ENCODE peak calls at places on chromosomes 4 and X, in ten cellular contexts. T is GM04504; C is CD4-positive, alpha-beta T cell; F is NCI-H2171 treated with DMSO at 0.1 percent for 48 hours; L is T-helper 2 cell treated with Interferon-gamma antibody and Interleukin-4, amounts not matched to agents 5 μg/mL and 100 μg/mL, for 36 hours; M is EH; Y is activated CD8-positive, alpha-beta memory T cell treated with anti-CD3 and anti-CD28 coated beads for 48 hours; S is substantia nigra; E is left lobe of liver; R is Right ventricle myocardium superior. J is an unnamed sample.
A peak's percentile ranks its signal among the peaks of the same experiment; 100 is the strongest.

GRCh38 chr4:153713840-153714239 is 29.8 kb downstream of the TLR2 start:
- DNase-seq in T (no peak), C (no peak), F (no peak), L (no peak), M (no peak), Y (no peak), S (no peak), E (no peak), R (no peak), J (no peak)

GRCh38 chr4:118869808-118870342 is 18.8 kb upstream of the SYNPO2 start:
- DNase-seq in T (no peak), C (no peak), F (no peak), L (no peak), M (peak; percentile 55), Y (no peak), S (no peak), E (no peak), R (no peak), J (no peak)

GRCh38 chr4:176054942-176055341 is 10.7 kb upstream of the WDR17 start:
- DNase-seq in T (no peak), C (no peak), F (no peak), L (no peak), M (peak; percentile 6), Y (no peak), S (no peak), E (no peak), R (no peak), J (no peak)

GRCh38 chr4:13599159-13599558 is 28.4 kb downstream of the BOD1L1 start:
- DNase-seq in T (no peak), C (no peak), F (no peak), L (no peak), M (no peak), Y (no peak), S (no peak), E (no peak), R (no peak), J (no peak)

GRCh38 chr4:174320501-174321199 is 36.9 kb downstream of the CEP44 start:
- DNase-seq in T (no peak), C (no peak), F (no peak), L (no peak), M (no peak), Y (no peak), S (no peak), E (no peak), R (no peak), J (no peak)

GRCh38 chr4:101885574-101885973 is 95.0 kb downstream of the BANK1 start:
- DNase-seq in T (no peak), C (no peak), F (no peak), L (no peak), M (no peak), Y (no peak), S (no peak), E (no peak), R (no peak), J (no peak)

GRCh38 chrX:14934423-14934822 is 61.2 kb downstream of the MOSPD2 start:
- DNase-seq in T (no peak), C (no peak), F (no peak), L (no peak), M (no peak), Y (no peak), S (no peak), E (no peak), R (no peak), J (no peak)

GRCh38 chr4:52658671-52659015 is 458 bp downstream of the USP46 start:
- DNase-seq in T (no peak), C (no peak), F (no peak), L (no peak), M (no peak), Y (no peak), S (no peak), E (peak; percentile 46), R (no peak), J (peak; percentile 42)

GRCh38 chr4:113540859-113541258 is 220.7 kb downstream of the CAMK2D start:
- DNase-seq in T (no peak), C (no peak), F (peak; percentile 46), L (peak; percentile 79), M (peak; percentile 49), Y (no peak), S (no peak), E (no peak), R (no peak), J (no peak)

GRCh38 chrX:650274-650673 is 19.7 kb downstream of the SHOX start:
- DNase-seq in T (no peak), C (no peak), F (no peak), L (no peak), M (peak; percentile 88), Y (no peak), S (no peak), E (peak; percentile 30), R (no peak), J (no peak)

GRCh38 chr4:107913283-107913899 is 18.0 kb upstream of the CYP2U1 start:
- DNase-seq in T (no peak), C (no peak), F (peak; percentile 17), L (no peak), M (peak; percentile 72), Y (no peak), S (no peak), E (no peak), R (no peak), J (no peak)

GRCh38 chr4:43339435-43339834 is 446.9 kb downstream of the GRXCR1 start:
- DNase-seq in T (peak; percentile 28), C (no peak), F (no peak), L (no peak), M (no peak), Y (no peak), S (no peak), E (no peak), R (no peak), J (no peak)

GRCh38 chr4:153062652-153063168 is 126.6 kb downstream of the FHDC1 start:
- DNase-seq in T (no peak), C (no peak), F (no peak), L (no peak), M (no peak), Y (no peak), S (no peak), E (no peak), R (no peak), J (no peak)

GRCh38 chrX:124256209-124256608 is 76.3 kb upstream of the TEX13D start:
- DNase-seq in T (peak; percentile 53), C (no peak), F (no peak), L (no peak), M (peak; percentile 53), Y (no peak), S (no peak), E (no peak), R (no peak), J (no peak)

GRCh38 chrX:55161581-55161980 is 58.6 kb upstream of the PAGE5 start:
- DNase-seq in T (no peak), C (no peak), F (no peak), L (no peak), M (peak; percentile 2), Y (no peak), S (no peak), E (no peak), R (no peak), J (no peak)

GRCh38 chr4:148054275-148054674 is 322.4 kb downstream of the ARHGAP10 start:
- DNase-seq in T (no peak), C (no peak), F (peak; percentile 88), L (no peak), M (no peak), Y (no peak), S (no peak), E (no peak), R (no peak), J (no peak)

GRCh38 chr4:141518222-141518621 is 118.2 kb upstream of the IL15 start:
- DNase-seq in T (no peak), C (no peak), F (no peak), L (no peak), M (no peak), Y (no peak), S (no peak), E (no peak), R (no peak), J (no peak)

GRCh38 chrX:121256653-121257052 is 209.2 kb downstream of the GLUD2 start:
- DNase-seq in T (no peak), C (no peak), F (no peak), L (no peak), M (no peak), Y (no peak), S (no peak), E (no peak), R (no peak), J (no peak)

GRCh38 chrX:154131955-154132354 is 12.1 kb upstream of the OPN1LW start:
- DNase-seq in T (no peak), C (no peak), F (no peak), L (no peak), M (no peak), Y (no peak), S (no peak), E (no peak), R (no peak), J (no peak)

GRCh38 chr4:48944659-48945290 is 38.2 kb upstream of the OCIAD2 start:
- DNase-seq in T (no peak), C (no peak), F (no peak), L (peak; percentile 15), M (no peak), Y (no peak), S (no peak), E (no peak), R (no peak), J (no peak)

GRCh38 chr4:86957214-86957613 is 22.4 kb downstream of the AFF1 start:
- DNase-seq in T (no peak), C (no peak), F (no peak), L (no peak), M (peak; percentile 90), Y (no peak), S (no peak), E (no peak), R (no peak), J (no peak)

GRCh38 chrX:17376381-17377046 is 1.5 kb downstream of the NHS start:
- DNase-seq in T (no peak), C (no peak), F (no peak), L (no peak), M (peak; percentile 2), Y (no peak), S (no peak), E (no peak), R (peak; percentile 37), J (peak; percentile 22)

GRCh38 chrX:49184294-49185061 is 1.7 kb downstream of the PRICKLE3 start:
- DNase-seq in T (peak; percentile 74), C (no peak), F (peak; percentile 91), L (peak; percentile 35), M (peak; percentile 91), Y (no peak), S (no peak), E (peak; percentile 64), R (peak; percentile 93), J (peak; percentile 92)

GRCh38 chr4:152528060-152528459 is 7.8 kb downstream of the FBXW7 start:
- DNase-seq in T (no peak), C (no peak), F (no peak), L (no peak), M (no peak), Y (no peak), S (no peak), E (no peak), R (no peak), J (no peak)